ENCODE peak calls at places on chromosome 22, in four cellular contexts. T, Q, P and Z are unnamed samples.

GRCh38 chr22:38872831-38873248 is 824 bp upstream of the CBX6 start:
- DNase-seq in T (no peak), Q (peak; percentile 44), P (peak; percentile 64), Z (peak; percentile 46)

GRCh38 chr22:23410411-23410810 is 169.7 kb downstream of the IGLL1 start:
- DNase-seq in T (no peak), Q (no peak), P (no peak), Z (no peak)

GRCh38 chr22:48177591-48177990 is 1415.1 kb downstream of the TBC1D22A start:
- DNase-seq in T (no peak), Q (no peak), P (no peak), Z (peak; percentile 7)

GRCh38 chr22:37062657-37063381 is 11.3 kb downstream of the KCTD17 start:
- DNase-seq in T (no peak), Q (no peak), P (no peak), Z (no peak)

GRCh38 chr22:36042240-36042639 is 13.6 kb upstream of the RBFOX2 start:
- DNase-seq in T (no peak), Q (no peak), P (no peak), Z (no peak)

GRCh38 chr22:35604671-35605457 is 12.3 kb downstream of the MB start:
- DNase-seq in T (no peak), Q (no peak), P (no peak), Z (no peak)

GRCh38 chr22:29435236-29435635 is 3.1 kb upstream of the RFPL1 start:
- DNase-seq in T (no peak), Q (no peak), P (no peak), Z (no peak)

GRCh38 chr22:26635117-26635516 is 13.4 kb downstream of the CRYBA4 start:
- DNase-seq in T (no peak), Q (no peak), P (no peak), Z (no peak)

GRCh38 chr22:43980579-43980978 is 25.3 kb downstream of the SAMM50 start:
- DNase-seq in T (no peak), Q (no peak), P (no peak), Z (no peak)

GRCh38 chr22:43188829-43189545 is 2.1 kb upstream of the TTLL12 start:
- DNase-seq in T (no peak), Q (no peak), P (no peak), Z (no peak)

GRCh38 chr22:42368379-42369249 is 63.6 kb downstream of the NFAM1 start:
- DNase-seq in T (no peak), Q (peak; percentile 24), P (peak; percentile 62), Z (no peak)

GRCh38 chr22:48185071-48185470 is 1422.6 kb downstream of the TBC1D22A start:
- DNase-seq in T (no peak), Q (no peak), P (no peak), Z (no peak)

GRCh38 chr22:39958916-39959639 is 1.1 kb upstream of the TMA7B start:
- DNase-seq in T (no peak), Q (no peak), P (no peak), Z (no peak)

GRCh38 chr22:46769706-46770105 is 7.3 kb downstream of the TBC1D22A start:
- DNase-seq in T (no peak), Q (no peak), P (no peak), Z (no peak)

GRCh38 chr22:48405741-48406140 is 1421.9 kb downstream of the BRD1 start:
- DNase-seq in T (no peak), Q (peak; percentile 42), P (no peak), Z (no peak)

GRCh38 chr22:48175721-48176120 is 1413.3 kb downstream of the TBC1D22A start:
- DNase-seq in T (no peak), Q (no peak), P (no peak), Z (no peak)

GRCh38 chr22:23899042-23899745 is 5.0 kb downstream of the MIF start:
- DNase-seq in T (no peak), Q (no peak), P (peak; percentile 44), Z (no peak)

GRCh38 chr22:44584256-44584902 is 86.3 kb upstream of the RTL6 start:
- DNase-seq in T (no peak), Q (no peak), P (no peak), Z (no peak)

GRCh38 chr22:22026157-22026831 is 43.7 kb upstream of the TOP3B start:
- DNase-seq in T (no peak), Q (no peak), P (no peak), Z (no peak)

GRCh38 chr22:40628354-40629042 is 8.0 kb downstream of the MRTFA start:
- DNase-seq in T (no peak), Q (no peak), P (peak; percentile 44), Z (no peak)

GRCh38 chr22:48277868-48278581 is 1515.6 kb downstream of the TBC1D22A start:
- DNase-seq in T (no peak), Q (peak; percentile 47), P (no peak), Z (no peak)